ENCODE peak calls at places on chromosomes 7 and 10, in eight cellular contexts. Y is hepatocyte; D is activated CD8-positive, alpha-beta T cell treated with anti-CD3 and anti-CD28 coated beads for 36 hours; O is upper lobe of right lung; L is WTC11; E is GM13976; A is AG04450; H is MCF 10A. Z is an unnamed sample.

GRCh38 chr10:75685187-75685586 is 253.8 kb downstream of the LRMDA start:
- DNase-seq in Y (no peak), D (no peak), O (no peak), L (no peak), E (no peak), A (no peak), H (no peak), Z (no peak)

GRCh38 chr10:10094700-10095099 is 923.0 kb upstream of the CELF2 start:
- DNase-seq in Y (peak), D (no peak), O (no peak), L (no peak), E (no peak), A (peak), H (peak), Z (no peak)

GRCh38 chr7:157703131-157703530 is 366.3 kb downstream of the DNAJB6 start:
- DNase-seq in Y (no peak), D (no peak), O (peak), L (no peak), E (no peak), A (no peak), H (no peak), Z (no peak)

GRCh38 chr10:49033939-49034338 is 81.4 kb downstream of the VSTM4 start:
- DNase-seq in Y (no peak), D (no peak), O (no peak), L (no peak), E (no peak), A (no peak), H (no peak), Z (no peak)

GRCh38 chr7:116752305-116753074 is 80.5 kb downstream of the MET start:
- DNase-seq in Y (no peak), D (no peak), O (no peak), L (no peak), E (no peak), A (no peak), H (no peak), Z (no peak)

GRCh38 chr10:61068471-61068870 is 124.5 kb upstream of the RHOBTB1 start:
- DNase-seq in Y (no peak), D (no peak), O (no peak), L (no peak), E (no peak), A (no peak), H (no peak), Z (no peak)

GRCh38 chr10:128036746-128037542 is 89.3 kb downstream of the MKI67 start:
- DNase-seq in Y (peak), D (no peak), O (no peak), L (no peak), E (no peak), A (no peak), H (peak), Z (no peak)

GRCh38 chr10:124543971-124544370 is 82.3 kb downstream of the LHPP start:
- DNase-seq in Y (no peak), D (no peak), O (no peak), L (no peak), E (no peak), A (no peak), H (no peak), Z (no peak)

GRCh38 chr10:72041491-72041890 is 46.9 kb downstream of the SPOCK2 start:
- DNase-seq in Y (no peak), D (no peak), O (no peak), L (no peak), E (no peak), A (no peak), H (no peak), Z (no peak)

GRCh38 chr7:156456503-156457115 is 184.0 kb upstream of the RNF32 start:
- DNase-seq in Y (peak), D (no peak), O (no peak), L (no peak), E (no peak), A (no peak), H (no peak), Z (no peak)

GRCh38 chr10:83959330-83959729 is 180.0 kb upstream of the GHITM start:
- DNase-seq in Y (no peak), D (no peak), O (no peak), L (no peak), E (no peak), A (no peak), H (no peak), Z (no peak)

GRCh38 chr7:50217961-50218360 is 86.6 kb upstream of the IKZF1 start:
- DNase-seq in Y (no peak), D (no peak), O (no peak), L (no peak), E (no peak), A (no peak), H (no peak), Z (no peak)

GRCh38 chr7:151736403-151736909 is 140.5 kb downstream of the PRKAG2 start:
- DNase-seq in Y (peak), D (no peak), O (no peak), L (no peak), E (no peak), A (peak), H (peak), Z (no peak)

GRCh38 chr10:17512341-17513001 is 58.1 kb upstream of the ST8SIA6 start:
- DNase-seq in Y (peak), D (no peak), O (no peak), L (no peak), E (no peak), A (peak), H (peak), Z (no peak)

GRCh38 chr10:72682626-72683025 is 9.3 kb upstream of the MCU start:
- DNase-seq in Y (no peak), D (no peak), O (no peak), L (no peak), E (no peak), A (no peak), H (no peak), Z (no peak)

GRCh38 chr10:126933116-126933515 is 27.9 kb downstream of the DOCK1 start:
- DNase-seq in Y (no peak), D (no peak), O (no peak), L (no peak), E (no peak), A (no peak), H (no peak), Z (no peak)

GRCh38 chr10:30447125-30447799 is 13.3 kb downstream of the MAP3K8 start:
- DNase-seq in Y (no peak), D (no peak), O (no peak), L (no peak), E (no peak), A (no peak), H (peak), Z (no peak)

GRCh38 chr7:1992554-1992953 is 240.2 kb downstream of the MAD1L1 start:
- DNase-seq in Y (no peak), D (no peak), O (no peak), L (no peak), E (no peak), A (no peak), H (no peak), Z (no peak)

GRCh38 chr7:158789842-158790241 is 39.5 kb downstream of the ESYT2 start:
- DNase-seq in Y (no peak), D (no peak), O (no peak), L (no peak), E (no peak), A (no peak), H (no peak), Z (no peak)

GRCh38 chr7:103687981-103688380 is 242.0 kb upstream of the SLC26A5 start:
- DNase-seq in Y (no peak), D (no peak), O (no peak), L (no peak), E (no peak), A (no peak), H (no peak), Z (no peak)

GRCh38 chr10:129972145-129972965 is 8.3 kb upstream of the EBF3 start:
- DNase-seq in Y (peak), D (no peak), O (no peak), L (peak), E (peak), A (no peak), H (no peak), Z (no peak)

GRCh38 chr10:88330174-88330573 is 252.9 kb downstream of the RNLS start:
- DNase-seq in Y (no peak), D (no peak), O (no peak), L (no peak), E (no peak), A (no peak), H (peak), Z (no peak)

GRCh38 chr7:51222916-51223315 is 93.7 kb downstream of the COBL start:
- DNase-seq in Y (no peak), D (no peak), O (no peak), L (no peak), E (no peak), A (no peak), H (no peak), Z (no peak)

GRCh38 chr7:43649755-43650274 is 66.9 kb downstream of the STK17A start:
- DNase-seq in Y (no peak), D (peak), O (no peak), L (no peak), E (peak), A (no peak), H (peak), Z (no peak)

GRCh38 chr10:48330269-48330668 is 23.8 kb downstream of the MAPK8 start:
- DNase-seq in Y (no peak), D (no peak), O (no peak), L (no peak), E (no peak), A (no peak), H (no peak), Z (no peak)

GRCh38 chr10:61565819-61566560 is 96.7 kb upstream of the CABCOCO1 start:
- DNase-seq in Y (no peak), D (no peak), O (no peak), L (no peak), E (no peak), A (no peak), H (no peak), Z (no peak)

GRCh38 chr7:133358728-133359127 is 105.8 kb downstream of the EXOC4 start:
- DNase-seq in Y (no peak), D (no peak), O (no peak), L (no peak), E (no peak), A (no peak), H (no peak), Z (no peak)

GRCh38 chr7:42096681-42097637 is 140.1 kb downstream of the GLI3 start:
- DNase-seq in Y (peak), D (no peak), O (no peak), L (no peak), E (no peak), A (no peak), H (no peak), Z (no peak)

GRCh38 chr7:119572541-119572940 is 700.4 kb upstream of the KCND2 start:
- DNase-seq in Y (no peak), D (no peak), O (no peak), L (no peak), E (no peak), A (no peak), H (no peak), Z (no peak)

GRCh38 chr10:8835453-8836167 is 781.1 kb downstream of the GATA3 start:
- DNase-seq in Y (no peak), D (no peak), O (no peak), L (no peak), E (no peak), A (no peak), H (peak), Z (no peak)

GRCh38 chr7:2017914-2018785 is 214.6 kb downstream of the MAD1L1 start:
- DNase-seq in Y (no peak), D (no peak), O (peak), L (peak), E (no peak), A (no peak), H (no peak), Z (no peak)

DNA sequence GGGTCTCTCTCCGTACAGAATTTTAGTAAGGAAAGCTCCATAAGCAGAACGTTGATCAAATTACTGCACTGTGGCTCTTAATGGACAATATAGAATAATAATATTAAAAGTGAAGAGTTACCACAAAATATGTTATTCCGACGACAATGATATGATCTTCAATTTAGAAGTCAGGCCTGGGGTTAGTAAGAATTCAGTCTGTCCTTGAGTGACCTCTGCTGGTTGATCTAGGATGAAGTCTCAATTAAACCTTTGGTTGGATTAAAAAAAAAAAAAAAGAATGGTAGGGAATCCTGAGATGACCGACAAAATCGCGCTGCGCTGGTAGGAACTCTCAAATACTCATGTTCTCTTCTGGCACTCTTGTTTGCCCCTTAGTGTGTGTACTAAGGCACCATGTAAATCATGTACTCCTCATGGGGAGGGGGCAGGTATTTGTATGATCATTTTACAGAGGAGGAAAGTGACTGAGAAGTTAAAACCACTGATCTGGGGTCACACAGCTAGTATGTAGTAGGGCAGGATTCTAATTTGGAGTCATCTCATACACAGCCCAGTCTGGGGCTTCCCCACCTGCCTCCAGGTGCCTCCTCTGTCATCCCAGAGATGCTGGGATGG is 161.3 kb upstream of the NPVF start:
- DNase-seq in Y (peak), D (peak), O (no peak), L (no peak), E (peak), A (no peak), H (peak), Z (no peak)
- TF ChIP-seq CTCF in Y (peak), D (peak), O (peak), L (no peak), E (peak), A (peak), H (peak), Z (no peak)

GRCh38 chr7:113519447-113519846 is 399.4 kb downstream of the PPP1R3A start:
- DNase-seq in Y (no peak), D (no peak), O (no peak), L (no peak), E (no peak), A (no peak), H (peak), Z (no peak)
- TF ChIP-seq CTCF in Y (no peak), D (no peak), O (no peak), L (no peak), E (no peak), A (no peak), H (no peak), Z (no peak)

GRCh38 chr7:38632411-38632810 is 1.2 kb upstream of the AMPH start:
- DNase-seq in Y (no peak), D (peak), O (no peak), L (no peak), E (no peak), A (no peak), H (no peak), Z (no peak)
- TF ChIP-seq CTCF in Y (no peak), D (peak), O (no peak), L (no peak), E (no peak), A (no peak), H (no peak), Z (no peak)

GRCh38 chr10:121596668-121597503 is 1.4 kb downstream of the FGFR2 start:
- DNase-seq in Y (peak), D (no peak), O (peak), L (peak), E (no peak), A (no peak), H (peak), Z (no peak)
- TF ChIP-seq CTCF in Y (peak), D (no peak), O (peak), L (no peak), E (no peak), A (no peak), H (no peak), Z (no peak)

DNA sequence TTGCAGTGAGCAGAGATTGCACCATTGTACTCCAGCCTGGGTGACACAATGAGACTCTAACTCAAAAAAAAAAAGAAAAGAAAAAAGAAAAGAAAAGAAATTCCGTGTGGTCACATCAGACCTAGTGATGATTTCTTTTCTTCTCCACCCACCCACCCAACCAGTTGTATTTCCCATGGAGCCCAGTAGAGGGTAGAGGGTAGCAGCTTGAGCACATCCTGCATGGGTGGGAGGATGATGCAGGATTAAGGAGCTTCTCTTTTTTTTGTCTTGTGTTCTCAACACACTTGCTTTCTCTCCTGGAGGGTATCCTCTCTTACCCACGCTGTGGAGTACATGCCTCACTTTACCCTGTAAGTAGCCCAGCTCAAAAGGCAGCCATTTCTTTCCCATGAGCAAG is 118.6 kb upstream of the CARD11 start:
- DNase-seq in Y (no peak), D (peak), O (no peak), L (no peak), E (no peak), A (no peak), H (no peak), Z (no peak)
- TF ChIP-seq CTCF in Y (no peak), D (no peak), O (peak), L (peak), E (no peak), A (peak), H (no peak), Z (no peak)

DNA sequence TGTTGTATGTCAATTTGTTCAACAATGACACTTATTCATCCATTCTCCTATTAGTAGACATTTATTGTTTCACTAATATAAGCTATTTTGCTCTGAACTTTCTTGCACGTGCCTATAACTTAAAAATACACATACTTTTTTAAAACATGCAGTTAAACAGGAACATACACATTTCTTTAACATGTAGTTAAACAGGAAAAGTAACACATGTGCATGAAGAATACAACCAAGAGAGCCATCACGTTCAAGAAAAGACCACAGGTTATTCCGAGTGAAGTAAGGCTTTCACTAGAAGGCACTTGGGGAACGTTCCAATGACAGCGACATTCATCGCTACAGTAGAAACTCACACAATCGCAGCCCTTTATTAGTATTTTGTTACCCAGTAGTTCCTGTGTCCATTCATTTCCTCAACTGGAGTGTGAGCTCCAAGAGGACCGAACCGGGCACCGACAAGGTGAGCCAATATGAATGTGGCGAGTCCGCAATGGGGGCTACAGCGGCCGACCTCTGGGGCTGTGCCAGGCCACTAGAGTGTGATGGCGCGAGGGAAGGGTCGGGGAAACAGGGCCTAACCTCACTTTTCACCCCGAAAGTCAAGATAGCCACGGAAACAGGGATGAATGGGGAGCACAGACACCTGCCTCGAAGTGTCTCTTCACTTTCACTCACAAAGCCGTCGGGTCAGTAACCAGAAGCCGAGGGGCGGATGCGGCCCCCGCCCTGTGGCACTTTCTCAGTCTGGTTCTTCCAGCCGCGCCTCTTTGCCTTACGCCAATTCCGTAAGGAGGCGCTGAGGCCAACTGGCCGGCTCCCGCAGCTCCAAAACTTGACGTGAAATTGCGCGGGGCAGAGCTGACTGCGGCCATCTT is 775 bp upstream of the SEPTIN7 start:
- DNase-seq in Y (peak), D (peak), O (peak), L (peak), E (peak), A (peak), H (peak), Z (peak)
- TF ChIP-seq CTCF in Y (no peak), D (no peak), O (no peak), L (no peak), E (no peak), A (no peak), H (no peak), Z (no peak)

DNA sequence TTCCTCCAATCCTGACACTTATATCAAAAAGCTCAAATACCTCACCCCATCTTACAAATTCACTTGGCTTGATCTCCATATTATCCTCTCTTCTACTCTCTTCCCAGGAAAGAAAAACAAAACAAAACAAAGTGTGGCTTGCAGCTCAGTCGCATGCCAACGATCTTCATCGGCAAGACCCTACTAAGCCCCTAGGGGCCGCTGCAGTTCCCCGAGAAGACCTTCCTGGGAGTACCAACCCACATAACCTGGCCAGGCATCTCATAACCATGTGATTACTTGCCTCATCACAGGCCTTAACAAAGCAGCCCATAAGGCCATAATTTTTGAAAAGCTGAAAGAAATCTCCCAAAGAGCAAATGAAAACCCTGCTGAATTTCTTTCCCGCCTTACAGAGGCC is 103.7 kb downstream of the ZNF92 start:
- DNase-seq in Y (peak), D (peak), O (no peak), L (peak), E (no peak), A (no peak), H (peak), Z (no peak)
- TF ChIP-seq CTCF in Y (peak), D (no peak), O (peak), L (peak), E (no peak), A (peak), H (no peak), Z (no peak)

GRCh38 chr7:13279854-13280435 is 592.5 kb downstream of the ARL4A start:
- DNase-seq in Y (peak), D (no peak), O (no peak), L (no peak), E (no peak), A (peak), H (peak), Z (no peak)

GRCh38 chr7:13286916-13287315 is 599.5 kb downstream of the ARL4A start:
- DNase-seq in Y (no peak), D (no peak), O (no peak), L (no peak), E (no peak), A (no peak), H (no peak), Z (no peak)

GRCh38 chr7:13278020-13278419 is 590.6 kb downstream of the ARL4A start:
- DNase-seq in Y (no peak), D (no peak), O (no peak), L (no peak), E (no peak), A (no peak), H (no peak), Z (no peak)

GRCh38 chr7:13276977-13277376 is 589.5 kb downstream of the ARL4A start:
- DNase-seq in Y (no peak), D (no peak), O (no peak), L (no peak), E (no peak), A (no peak), H (no peak), Z (no peak)

GRCh38 chr7:13282377-13282980 is 595.0 kb downstream of the ARL4A start:
- DNase-seq in Y (peak), D (no peak), O (no peak), L (no peak), E (no peak), A (peak), H (peak), Z (no peak)
- TF ChIP-seq CTCF in Y (peak), D (no peak), O (peak), L (no peak), E (no peak), A (peak), H (peak), Z (no peak)

GRCh38 chr10:42755028-42755451 is 27.6 kb upstream of the BMS1 start:
- DNase-seq in Y (peak), D (no peak), O (no peak), L (peak), E (no peak), A (no peak), H (no peak), Z (no peak)
- TF ChIP-seq CTCF in Y (peak), D (no peak), O (peak), L (no peak), E (no peak), A (no peak), H (no peak), Z (no peak)

Z was measured in omental fat pad.